ENCODE peak calls at places on chromosomes 5 and 9, in four cellular contexts. One of them, this sample, is unnamed.

GRCh38 chr9:133113163-133113927 is 7.7 kb downstream of the RALGDS start:
- DNase-seq in activated CD4-positive, alpha-beta T cell treated with anti-CD3 and anti-CD28 coated beads, Interleukin-2, amount 10 ng/mL, durations not matched to agents 24 days and 14 days: no peak
- DNase-seq in HS-5: no peak
- DNase-seq in kidney glomerular epithelial cell: no peak
- DNase-seq in this sample: no peak

GRCh38 chr9:4620881-4621555 is 41.1 kb upstream of the PLPP6 start:
- DNase-seq in activated CD4-positive, alpha-beta T cell treated with anti-CD3 and anti-CD28 coated beads, Interleukin-2, amount 10 ng/mL, durations not matched to agents 24 days and 14 days: peak
- DNase-seq in HS-5: no peak
- DNase-seq in kidney glomerular epithelial cell: peak
- DNase-seq in this sample: no peak

GRCh38 chr5:10642367-10642766 is 78.5 kb downstream of the ANKRD33B start:
- DNase-seq in activated CD4-positive, alpha-beta T cell treated with anti-CD3 and anti-CD28 coated beads, Interleukin-2, amount 10 ng/mL, durations not matched to agents 24 days and 14 days: no peak
- DNase-seq in HS-5: no peak
- DNase-seq in kidney glomerular epithelial cell: no peak
- DNase-seq in this sample: no peak

GRCh38 chr9:123933401-123933800 is 3.5 kb upstream of the DENND1A start:
- DNase-seq in activated CD4-positive, alpha-beta T cell treated with anti-CD3 and anti-CD28 coated beads, Interleukin-2, amount 10 ng/mL, durations not matched to agents 24 days and 14 days: no peak
- DNase-seq in HS-5: peak
- DNase-seq in kidney glomerular epithelial cell: peak
- DNase-seq in this sample: peak

GRCh38 chr5:133387091-133387490 is 225.2 kb downstream of the FSTL4 start:
- DNase-seq in activated CD4-positive, alpha-beta T cell treated with anti-CD3 and anti-CD28 coated beads, Interleukin-2, amount 10 ng/mL, durations not matched to agents 24 days and 14 days: no peak
- DNase-seq in HS-5: no peak
- DNase-seq in kidney glomerular epithelial cell: no peak
- DNase-seq in this sample: no peak

GRCh38 chr9:113650207-113651131 is 186.9 kb downstream of the RGS3 start:
- DNase-seq in activated CD4-positive, alpha-beta T cell treated with anti-CD3 and anti-CD28 coated beads, Interleukin-2, amount 10 ng/mL, durations not matched to agents 24 days and 14 days: no peak
- DNase-seq in HS-5: peak
- DNase-seq in kidney glomerular epithelial cell: peak
- DNase-seq in this sample: no peak

GRCh38 chr5:135156715-135157404 is 122.8 kb upstream of the PITX1 start:
- DNase-seq in activated CD4-positive, alpha-beta T cell treated with anti-CD3 and anti-CD28 coated beads, Interleukin-2, amount 10 ng/mL, durations not matched to agents 24 days and 14 days: no peak
- DNase-seq in HS-5: no peak
- DNase-seq in kidney glomerular epithelial cell: no peak
- DNase-seq in this sample: no peak

GRCh38 chr5:157574456-157575095 is 999 bp downstream of the ADAM19 start:
- DNase-seq in activated CD4-positive, alpha-beta T cell treated with anti-CD3 and anti-CD28 coated beads, Interleukin-2, amount 10 ng/mL, durations not matched to agents 24 days and 14 days: peak
- DNase-seq in HS-5: no peak
- DNase-seq in kidney glomerular epithelial cell: no peak
- DNase-seq in this sample: no peak

GRCh38 chr9:21408817-21409216 is at the start of gene IFNA8:
- DNase-seq in activated CD4-positive, alpha-beta T cell treated with anti-CD3 and anti-CD28 coated beads, Interleukin-2, amount 10 ng/mL, durations not matched to agents 24 days and 14 days: no peak
- DNase-seq in HS-5: no peak
- DNase-seq in kidney glomerular epithelial cell: no peak
- DNase-seq in this sample: no peak

GRCh38 chr5:13930721-13931246 is 13.7 kb downstream of the DNAH5 start:
- DNase-seq in activated CD4-positive, alpha-beta T cell treated with anti-CD3 and anti-CD28 coated beads, Interleukin-2, amount 10 ng/mL, durations not matched to agents 24 days and 14 days: peak
- DNase-seq in HS-5: no peak
- DNase-seq in kidney glomerular epithelial cell: no peak
- DNase-seq in this sample: no peak

GRCh38 chr5:2579126-2579525 is 172.4 kb downstream of the IRX2 start:
- DNase-seq in activated CD4-positive, alpha-beta T cell treated with anti-CD3 and anti-CD28 coated beads, Interleukin-2, amount 10 ng/mL, durations not matched to agents 24 days and 14 days: no peak
- DNase-seq in HS-5: no peak
- DNase-seq in kidney glomerular epithelial cell: no peak
- DNase-seq in this sample: no peak

GRCh38 chr9:5988265-5988664 is 27.2 kb downstream of the RANBP6 start:
- DNase-seq in activated CD4-positive, alpha-beta T cell treated with anti-CD3 and anti-CD28 coated beads, Interleukin-2, amount 10 ng/mL, durations not matched to agents 24 days and 14 days: no peak
- DNase-seq in HS-5: no peak
- DNase-seq in kidney glomerular epithelial cell: no peak
- DNase-seq in this sample: no peak

GRCh38 chr9:26458054-26458453 is 434.5 kb downstream of the CAAP1 start:
- DNase-seq in activated CD4-positive, alpha-beta T cell treated with anti-CD3 and anti-CD28 coated beads, Interleukin-2, amount 10 ng/mL, durations not matched to agents 24 days and 14 days: no peak
- DNase-seq in HS-5: no peak
- DNase-seq in kidney glomerular epithelial cell: no peak
- DNase-seq in this sample: no peak

GRCh38 chr5:111271885-111272284 is 47.7 kb downstream of the CAMK4 start:
- DNase-seq in activated CD4-positive, alpha-beta T cell treated with anti-CD3 and anti-CD28 coated beads, Interleukin-2, amount 10 ng/mL, durations not matched to agents 24 days and 14 days: no peak
- DNase-seq in HS-5: no peak
- DNase-seq in kidney glomerular epithelial cell: no peak
- DNase-seq in this sample: no peak

GRCh38 chr9:96641514-96641913 is 13.6 kb downstream of the PRXL2C start:
- DNase-seq in activated CD4-positive, alpha-beta T cell treated with anti-CD3 and anti-CD28 coated beads, Interleukin-2, amount 10 ng/mL, durations not matched to agents 24 days and 14 days: no peak
- DNase-seq in HS-5: no peak
- DNase-seq in kidney glomerular epithelial cell: no peak
- DNase-seq in this sample: no peak

GRCh38 chr5:125093776-125094175 is 347.3 kb upstream of the ZNF608 start:
- DNase-seq in activated CD4-positive, alpha-beta T cell treated with anti-CD3 and anti-CD28 coated beads, Interleukin-2, amount 10 ng/mL, durations not matched to agents 24 days and 14 days: no peak
- DNase-seq in HS-5: peak
- DNase-seq in kidney glomerular epithelial cell: peak
- DNase-seq in this sample: peak

GRCh38 chr5:154755361-154756202 is at the start of gene LARP1:
- DNase-seq in activated CD4-positive, alpha-beta T cell treated with anti-CD3 and anti-CD28 coated beads, Interleukin-2, amount 10 ng/mL, durations not matched to agents 24 days and 14 days: peak
- DNase-seq in HS-5: no peak
- DNase-seq in kidney glomerular epithelial cell: no peak
- DNase-seq in this sample: no peak

GRCh38 chr9:105901514-105902109 is 207.3 kb downstream of the TMEM38B start:
- DNase-seq in activated CD4-positive, alpha-beta T cell treated with anti-CD3 and anti-CD28 coated beads, Interleukin-2, amount 10 ng/mL, durations not matched to agents 24 days and 14 days: no peak
- DNase-seq in HS-5: no peak
- DNase-seq in kidney glomerular epithelial cell: no peak
- DNase-seq in this sample: no peak

GRCh38 chr5:109290231-109290630 is 119.5 kb downstream of the PJA2 start:
- DNase-seq in activated CD4-positive, alpha-beta T cell treated with anti-CD3 and anti-CD28 coated beads, Interleukin-2, amount 10 ng/mL, durations not matched to agents 24 days and 14 days: no peak
- DNase-seq in HS-5: no peak
- DNase-seq in kidney glomerular epithelial cell: no peak
- DNase-seq in this sample: no peak

GRCh38 chr5:147341382-147341781 is 106.6 kb downstream of the STK32A start:
- DNase-seq in activated CD4-positive, alpha-beta T cell treated with anti-CD3 and anti-CD28 coated beads, Interleukin-2, amount 10 ng/mL, durations not matched to agents 24 days and 14 days: no peak
- DNase-seq in HS-5: no peak
- DNase-seq in kidney glomerular epithelial cell: no peak
- DNase-seq in this sample: no peak

GRCh38 chr5:13821366-13821765 is 123.1 kb downstream of the DNAH5 start:
- DNase-seq in activated CD4-positive, alpha-beta T cell treated with anti-CD3 and anti-CD28 coated beads, Interleukin-2, amount 10 ng/mL, durations not matched to agents 24 days and 14 days: no peak
- DNase-seq in HS-5: no peak
- DNase-seq in kidney glomerular epithelial cell: no peak
- DNase-seq in this sample: no peak

GRCh38 chr5:113425909-113426308 is 8.9 kb downstream of the TSSK1B start:
- DNase-seq in activated CD4-positive, alpha-beta T cell treated with anti-CD3 and anti-CD28 coated beads, Interleukin-2, amount 10 ng/mL, durations not matched to agents 24 days and 14 days: no peak
- DNase-seq in HS-5: no peak
- DNase-seq in kidney glomerular epithelial cell: no peak
- DNase-seq in this sample: no peak

GRCh38 chr9:19201899-19202891 is 28.3 kb upstream of the DENND4C start:
- DNase-seq in activated CD4-positive, alpha-beta T cell treated with anti-CD3 and anti-CD28 coated beads, Interleukin-2, amount 10 ng/mL, durations not matched to agents 24 days and 14 days: no peak
- DNase-seq in HS-5: no peak
- DNase-seq in kidney glomerular epithelial cell: no peak
- DNase-seq in this sample: no peak

GRCh38 chr5:118791986-118792734 is 196.2 kb downstream of the DTWD2 start:
- DNase-seq in activated CD4-positive, alpha-beta T cell treated with anti-CD3 and anti-CD28 coated beads, Interleukin-2, amount 10 ng/mL, durations not matched to agents 24 days and 14 days: peak
- DNase-seq in HS-5: peak
- DNase-seq in kidney glomerular epithelial cell: peak
- DNase-seq in this sample: peak

GRCh38 chr9:79817469-79818004 is 245.8 kb downstream of the TLE4 start:
- DNase-seq in activated CD4-positive, alpha-beta T cell treated with anti-CD3 and anti-CD28 coated beads, Interleukin-2, amount 10 ng/mL, durations not matched to agents 24 days and 14 days: peak
- DNase-seq in HS-5: no peak
- DNase-seq in kidney glomerular epithelial cell: peak
- DNase-seq in this sample: peak

GRCh38 chr5:73378070-73378469 is 70.5 kb downstream of the FOXD1 start:
- DNase-seq in activated CD4-positive, alpha-beta T cell treated with anti-CD3 and anti-CD28 coated beads, Interleukin-2, amount 10 ng/mL, durations not matched to agents 24 days and 14 days: no peak
- DNase-seq in HS-5: no peak
- DNase-seq in kidney glomerular epithelial cell: no peak
- DNase-seq in this sample: no peak

GRCh38 chr9:72371151-72371550 is 6.1 kb upstream of the ZFAND5 start:
- DNase-seq in activated CD4-positive, alpha-beta T cell treated with anti-CD3 and anti-CD28 coated beads, Interleukin-2, amount 10 ng/mL, durations not matched to agents 24 days and 14 days: no peak
- DNase-seq in HS-5: no peak
- DNase-seq in kidney glomerular epithelial cell: no peak
- DNase-seq in this sample: no peak

GRCh38 chr9:13707635-13708410 is 428.3 kb upstream of the MPDZ start:
- DNase-seq in activated CD4-positive, alpha-beta T cell treated with anti-CD3 and anti-CD28 coated beads, Interleukin-2, amount 10 ng/mL, durations not matched to agents 24 days and 14 days: no peak
- DNase-seq in HS-5: no peak
- DNase-seq in kidney glomerular epithelial cell: no peak
- DNase-seq in this sample: no peak